ENCODE peak calls at places on chromosome 18, in eight cellular contexts. One of them, this sample, is unnamed.

GRCh38 chr18:31438402-31438801 is 9.1 kb upstream of the DSG3 start:
- DNase-seq in CD4-positive, alpha-beta T cell: no peak
- DNase-seq in GM06990: peak; percentile 38
- DNase-seq in neural crest cell: no peak
- DNase-seq in fibroblast of lung: no peak
- DNase-seq in heart left ventricle: no peak
- DNase-seq in progenitor cell of endocrine pancreas: no peak
- DNase-seq in lower leg skin: no peak
- DNase-seq in this sample: no peak

GRCh38 chr18:49227456-49227855 is 233.0 kb downstream of the DYM start:
- DNase-seq in CD4-positive, alpha-beta T cell: peak; percentile 5
- DNase-seq in GM06990: no peak
- DNase-seq in neural crest cell: no peak
- DNase-seq in fibroblast of lung: no peak
- DNase-seq in heart left ventricle: no peak
- DNase-seq in progenitor cell of endocrine pancreas: no peak
- DNase-seq in lower leg skin: no peak
- DNase-seq in this sample: no peak

GRCh38 chr18:60191926-60192325 is 180.6 kb downstream of the MC4R start:
- DNase-seq in CD4-positive, alpha-beta T cell: no peak
- DNase-seq in GM06990: no peak
- DNase-seq in neural crest cell: no peak
- DNase-seq in fibroblast of lung: no peak
- DNase-seq in heart left ventricle: no peak
- DNase-seq in progenitor cell of endocrine pancreas: no peak
- DNase-seq in lower leg skin: no peak
- DNase-seq in this sample: no peak

GRCh38 chr18:49052891-49053644 is 102.3 kb upstream of the SMAD7 start:
- DNase-seq in CD4-positive, alpha-beta T cell: peak; percentile 2
- DNase-seq in GM06990: no peak
- DNase-seq in neural crest cell: no peak
- DNase-seq in fibroblast of lung: peak; percentile 68
- DNase-seq in heart left ventricle: no peak
- DNase-seq in progenitor cell of endocrine pancreas: no peak
- DNase-seq in lower leg skin: no peak
- DNase-seq in this sample: no peak

GRCh38 chr18:79574938-79575525 is 104.6 kb upstream of the CTDP1 start:
- DNase-seq in CD4-positive, alpha-beta T cell: no peak
- DNase-seq in GM06990: no peak
- DNase-seq in neural crest cell: no peak
- DNase-seq in fibroblast of lung: no peak
- DNase-seq in heart left ventricle: peak; percentile 6
- DNase-seq in progenitor cell of endocrine pancreas: no peak
- DNase-seq in lower leg skin: no peak
- DNase-seq in this sample: no peak

GRCh38 chr18:48544116-48544515 is 5.3 kb downstream of the CTIF start:
- DNase-seq in CD4-positive, alpha-beta T cell: no peak
- DNase-seq in GM06990: no peak
- DNase-seq in neural crest cell: no peak
- DNase-seq in fibroblast of lung: no peak
- DNase-seq in heart left ventricle: no peak
- DNase-seq in progenitor cell of endocrine pancreas: no peak
- DNase-seq in lower leg skin: no peak
- DNase-seq in this sample: no peak

GRCh38 chr18:44790860-44791259 is 110.2 kb downstream of the SETBP1 start:
- DNase-seq in CD4-positive, alpha-beta T cell: no peak
- DNase-seq in GM06990: no peak
- DNase-seq in neural crest cell: no peak
- DNase-seq in fibroblast of lung: no peak
- DNase-seq in heart left ventricle: no peak
- DNase-seq in progenitor cell of endocrine pancreas: no peak
- DNase-seq in lower leg skin: no peak
- DNase-seq in this sample: no peak

GRCh38 chr18:23422751-23423418 is 30.2 kb upstream of the RIOK3 start:
- DNase-seq in CD4-positive, alpha-beta T cell: no peak
- DNase-seq in GM06990: peak; percentile 88
- DNase-seq in neural crest cell: no peak
- DNase-seq in fibroblast of lung: peak; percentile 21
- DNase-seq in heart left ventricle: no peak
- DNase-seq in progenitor cell of endocrine pancreas: no peak
- DNase-seq in lower leg skin: peak; percentile 54
- DNase-seq in this sample: no peak

GRCh38 chr18:63785031-63785430 is 9.8 kb downstream of the SERPINB7 start:
- DNase-seq in CD4-positive, alpha-beta T cell: no peak
- DNase-seq in GM06990: no peak
- DNase-seq in neural crest cell: no peak
- DNase-seq in fibroblast of lung: no peak
- DNase-seq in heart left ventricle: no peak
- DNase-seq in progenitor cell of endocrine pancreas: no peak
- DNase-seq in lower leg skin: no peak
- DNase-seq in this sample: no peak

GRCh38 chr18:74278058-74278457 is 13.7 kb downstream of the CYB5A start:
- DNase-seq in CD4-positive, alpha-beta T cell: no peak
- DNase-seq in GM06990: no peak
- DNase-seq in neural crest cell: no peak
- DNase-seq in fibroblast of lung: no peak
- DNase-seq in heart left ventricle: no peak
- DNase-seq in progenitor cell of endocrine pancreas: no peak
- DNase-seq in lower leg skin: no peak
- DNase-seq in this sample: no peak

GRCh38 chr18:76450912-76451421 is 44.1 kb downstream of the ZNF516 start:
- DNase-seq in CD4-positive, alpha-beta T cell: no peak
- DNase-seq in GM06990: peak; percentile 48
- DNase-seq in neural crest cell: no peak
- DNase-seq in fibroblast of lung: peak; percentile 79
- DNase-seq in heart left ventricle: peak; percentile 73
- DNase-seq in progenitor cell of endocrine pancreas: no peak
- DNase-seq in lower leg skin: no peak
- DNase-seq in this sample: peak; percentile 45

GRCh38 chr18:53380063-53380639 is 844.3 kb downstream of the MBD2 start:
- DNase-seq in CD4-positive, alpha-beta T cell: no peak
- DNase-seq in GM06990: no peak
- DNase-seq in neural crest cell: peak; percentile 5
- DNase-seq in fibroblast of lung: peak; percentile 2
- DNase-seq in heart left ventricle: no peak
- DNase-seq in progenitor cell of endocrine pancreas: no peak
- DNase-seq in lower leg skin: no peak
- DNase-seq in this sample: peak; percentile 6

GRCh38 chr18:72940509-72940908 is 72.7 kb upstream of the NETO1 start:
- DNase-seq in CD4-positive, alpha-beta T cell: no peak
- DNase-seq in GM06990: no peak
- DNase-seq in neural crest cell: no peak
- DNase-seq in fibroblast of lung: no peak
- DNase-seq in heart left ventricle: no peak
- DNase-seq in progenitor cell of endocrine pancreas: no peak
- DNase-seq in lower leg skin: no peak
- DNase-seq in this sample: no peak

GRCh38 chr18:26540041-26540628 is 8.2 kb downstream of the KCTD1 start:
- DNase-seq in CD4-positive, alpha-beta T cell: no peak
- DNase-seq in GM06990: no peak
- DNase-seq in neural crest cell: no peak
- DNase-seq in fibroblast of lung: no peak
- DNase-seq in heart left ventricle: no peak
- DNase-seq in progenitor cell of endocrine pancreas: no peak
- DNase-seq in lower leg skin: no peak
- DNase-seq in this sample: no peak

GRCh38 chr18:22999212-22999611 is 66.1 kb downstream of the RBBP8 start:
- DNase-seq in CD4-positive, alpha-beta T cell: no peak
- DNase-seq in GM06990: no peak
- DNase-seq in neural crest cell: no peak
- DNase-seq in fibroblast of lung: no peak
- DNase-seq in heart left ventricle: no peak
- DNase-seq in progenitor cell of endocrine pancreas: no peak
- DNase-seq in lower leg skin: no peak
- DNase-seq in this sample: peak; percentile 33

GRCh38 chr18:44198296-44199284 is 482.1 kb upstream of the SETBP1 start:
- DNase-seq in CD4-positive, alpha-beta T cell: no peak
- DNase-seq in GM06990: no peak
- DNase-seq in neural crest cell: no peak
- DNase-seq in fibroblast of lung: no peak
- DNase-seq in heart left ventricle: no peak
- DNase-seq in progenitor cell of endocrine pancreas: no peak
- DNase-seq in lower leg skin: no peak
- DNase-seq in this sample: no peak

GRCh38 chr18:76808561-76808960 is 13.8 kb upstream of the ZNF236 start:
- DNase-seq in CD4-positive, alpha-beta T cell: no peak
- DNase-seq in GM06990: no peak
- DNase-seq in neural crest cell: no peak
- DNase-seq in fibroblast of lung: no peak
- DNase-seq in heart left ventricle: no peak
- DNase-seq in progenitor cell of endocrine pancreas: no peak
- DNase-seq in lower leg skin: no peak
- DNase-seq in this sample: no peak

GRCh38 chr18:35418610-35419009 is 41.5 kb upstream of the ZNF396 start:
- DNase-seq in CD4-positive, alpha-beta T cell: no peak
- DNase-seq in GM06990: no peak
- DNase-seq in neural crest cell: no peak
- DNase-seq in fibroblast of lung: no peak
- DNase-seq in heart left ventricle: no peak
- DNase-seq in progenitor cell of endocrine pancreas: no peak
- DNase-seq in lower leg skin: no peak
- DNase-seq in this sample: no peak

GRCh38 chr18:42969366-42969765 is 146.1 kb downstream of the RIT2 start:
- DNase-seq in CD4-positive, alpha-beta T cell: no peak
- DNase-seq in GM06990: no peak
- DNase-seq in neural crest cell: no peak
- DNase-seq in fibroblast of lung: no peak
- DNase-seq in heart left ventricle: no peak
- DNase-seq in progenitor cell of endocrine pancreas: no peak
- DNase-seq in lower leg skin: no peak
- DNase-seq in this sample: no peak

GRCh38 chr18:79385749-79386341 is 9.9 kb upstream of the NFATC1 start:
- DNase-seq in CD4-positive, alpha-beta T cell: no peak
- DNase-seq in GM06990: no peak
- DNase-seq in neural crest cell: no peak
- DNase-seq in fibroblast of lung: no peak
- DNase-seq in heart left ventricle: no peak
- DNase-seq in progenitor cell of endocrine pancreas: no peak
- DNase-seq in lower leg skin: no peak
- DNase-seq in this sample: peak; percentile 2

GRCh38 chr18:55244520-55244919 is 285.3 kb upstream of the CCDC68 start:
- DNase-seq in CD4-positive, alpha-beta T cell: no peak
- DNase-seq in GM06990: no peak
- DNase-seq in neural crest cell: no peak
- DNase-seq in fibroblast of lung: peak; percentile 65
- DNase-seq in heart left ventricle: no peak
- DNase-seq in progenitor cell of endocrine pancreas: no peak
- DNase-seq in lower leg skin: no peak
- DNase-seq in this sample: no peak

GRCh38 chr18:55245200-55245599 is 285.9 kb upstream of the CCDC68 start:
- DNase-seq in CD4-positive, alpha-beta T cell: no peak
- DNase-seq in GM06990: no peak
- DNase-seq in neural crest cell: no peak
- DNase-seq in fibroblast of lung: no peak
- DNase-seq in heart left ventricle: peak; percentile 23
- DNase-seq in progenitor cell of endocrine pancreas: no peak
- DNase-seq in lower leg skin: no peak
- DNase-seq in this sample: no peak

GRCh38 chr18:55241016-55241415 is 281.8 kb upstream of the CCDC68 start:
- DNase-seq in CD4-positive, alpha-beta T cell: no peak
- DNase-seq in GM06990: no peak
- DNase-seq in neural crest cell: no peak
- DNase-seq in fibroblast of lung: no peak
- DNase-seq in heart left ventricle: no peak
- DNase-seq in progenitor cell of endocrine pancreas: no peak
- DNase-seq in lower leg skin: no peak
- DNase-seq in this sample: no peak

GRCh38 chr18:55243852-55244251 is 284.6 kb upstream of the CCDC68 start:
- DNase-seq in CD4-positive, alpha-beta T cell: no peak
- DNase-seq in GM06990: no peak
- DNase-seq in neural crest cell: no peak
- DNase-seq in fibroblast of lung: peak; percentile 90
- DNase-seq in heart left ventricle: peak; percentile 83
- DNase-seq in progenitor cell of endocrine pancreas: no peak
- DNase-seq in lower leg skin: no peak
- DNase-seq in this sample: no peak

GRCh38 chr18:55243255-55243654 is 284.0 kb upstream of the CCDC68 start:
- DNase-seq in CD4-positive, alpha-beta T cell: no peak
- DNase-seq in GM06990: no peak
- DNase-seq in neural crest cell: no peak
- DNase-seq in fibroblast of lung: no peak
- DNase-seq in heart left ventricle: no peak
- DNase-seq in progenitor cell of endocrine pancreas: no peak
- DNase-seq in lower leg skin: no peak
- DNase-seq in this sample: no peak
- TF ChIP-seq CTCF in CD4-positive, alpha-beta T cell: no peak
- TF ChIP-seq CTCF in GM06990: no peak
- TF ChIP-seq CTCF in neural crest cell: no peak
- TF ChIP-seq CTCF in fibroblast of lung: no peak
- TF ChIP-seq CTCF in heart left ventricle: no peak
- TF ChIP-seq CTCF in progenitor cell of endocrine pancreas: no peak
- TF ChIP-seq CTCF in lower leg skin: no peak
- TF ChIP-seq CTCF in this sample: no peak

GRCh38 chr18:4547126-4547525 is 92.0 kb upstream of the DLGAP1 start:
- DNase-seq in CD4-positive, alpha-beta T cell: no peak
- DNase-seq in GM06990: no peak
- DNase-seq in neural crest cell: no peak
- DNase-seq in fibroblast of lung: no peak
- DNase-seq in heart left ventricle: no peak
- DNase-seq in progenitor cell of endocrine pancreas: no peak
- DNase-seq in lower leg skin: no peak
- DNase-seq in this sample: no peak
- TF ChIP-seq CTCF in CD4-positive, alpha-beta T cell: no peak
- TF ChIP-seq CTCF in GM06990: no peak
- TF ChIP-seq CTCF in neural crest cell: no peak
- TF ChIP-seq CTCF in fibroblast of lung: no peak
- TF ChIP-seq CTCF in heart left ventricle: no peak
- TF ChIP-seq CTCF in progenitor cell of endocrine pancreas: no peak
- TF ChIP-seq CTCF in lower leg skin: no peak
- TF ChIP-seq CTCF in this sample: no peak

DNA sequence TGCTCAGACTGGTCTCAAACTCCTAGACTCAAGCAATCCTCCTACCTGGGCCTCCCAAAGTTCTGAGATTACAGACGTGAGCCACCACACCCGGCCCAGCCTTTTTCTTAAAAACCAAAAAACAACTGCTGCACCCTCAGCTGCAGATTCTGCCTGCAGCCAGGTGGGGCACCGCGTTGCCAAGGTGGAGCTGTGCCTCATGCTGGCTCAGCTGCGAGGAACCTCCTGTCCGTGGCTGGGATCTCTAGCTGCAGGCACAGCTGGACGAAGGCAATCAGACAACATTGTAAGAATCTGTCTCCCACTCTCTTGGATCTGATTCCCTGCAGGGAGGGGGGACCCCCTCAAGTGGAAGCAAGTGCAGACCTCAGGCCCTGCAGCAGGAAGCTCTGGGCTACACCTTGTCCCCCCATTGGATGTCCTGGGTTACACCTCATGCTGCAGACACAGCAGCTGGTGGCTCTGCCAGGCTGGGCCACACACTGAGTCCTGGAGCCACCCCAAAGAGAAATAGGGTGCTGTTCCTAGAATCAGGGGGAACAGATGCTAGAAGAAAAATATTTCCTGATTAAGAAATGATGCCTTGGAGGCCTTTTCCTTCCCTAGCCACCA is 24.1 kb downstream of the CIDEA start:
- DNase-seq in CD4-positive, alpha-beta T cell: no peak
- DNase-seq in GM06990: no peak
- DNase-seq in neural crest cell: no peak
- DNase-seq in fibroblast of lung: peak; percentile 18
- DNase-seq in heart left ventricle: no peak
- DNase-seq in progenitor cell of endocrine pancreas: no peak
- DNase-seq in lower leg skin: no peak
- DNase-seq in this sample: no peak
- TF ChIP-seq CTCF in CD4-positive, alpha-beta T cell: no peak
- TF ChIP-seq CTCF in GM06990: peak; percentile 40
- TF ChIP-seq CTCF in neural crest cell: no peak
- TF ChIP-seq CTCF in fibroblast of lung: peak; percentile 6
- TF ChIP-seq CTCF in heart left ventricle: no peak
- TF ChIP-seq CTCF in progenitor cell of endocrine pancreas: peak; percentile 25
- TF ChIP-seq CTCF in lower leg skin: no peak
- TF ChIP-seq CTCF in this sample: no peak

GRCh38 chr18:46518438-46518837 is 138.6 kb downstream of the LOXHD1 start:
- DNase-seq in CD4-positive, alpha-beta T cell: no peak
- DNase-seq in GM06990: no peak
- DNase-seq in neural crest cell: no peak
- DNase-seq in fibroblast of lung: no peak
- DNase-seq in heart left ventricle: peak; percentile 23
- DNase-seq in progenitor cell of endocrine pancreas: no peak
- DNase-seq in lower leg skin: no peak
- DNase-seq in this sample: no peak
- TF ChIP-seq CTCF in CD4-positive, alpha-beta T cell: no peak
- TF ChIP-seq CTCF in GM06990: no peak
- TF ChIP-seq CTCF in neural crest cell: no peak
- TF ChIP-seq CTCF in fibroblast of lung: no peak
- TF ChIP-seq CTCF in heart left ventricle: peak; percentile 47
- TF ChIP-seq CTCF in progenitor cell of endocrine pancreas: peak; percentile 20
- TF ChIP-seq CTCF in lower leg skin: no peak
- TF ChIP-seq CTCF in this sample: no peak